ENCODE peak calls at places on chromosomes 6 and 20, in nine cellular contexts. One of them, this sample, is unnamed.
A peak's percentile ranks its signal among the peaks of the same experiment; 100 is the strongest.

GRCh38 chr20:56735087-56735642 is 106.1 kb downstream of the TFAP2C start:
- DNase-seq in HCT116: no peak
- DNase-seq in hepatocyte: no peak
- DNase-seq in PC-3: no peak
- DNase-seq in SK-N-SH: no peak
- DNase-seq in OCI-LY7: no peak
- DNase-seq in MM.1S: no peak
- DNase-seq in neural progenitor cell: no peak
- DNase-seq in GM23338: peak; percentile 34
- DNase-seq in this sample: no peak

GRCh38 chr20:43914697-43915208 is at the start of gene TOX2:
- DNase-seq in HCT116: no peak
- DNase-seq in hepatocyte: peak; percentile 70
- DNase-seq in PC-3: no peak
- DNase-seq in SK-N-SH: peak; percentile 96
- DNase-seq in OCI-LY7: no peak
- DNase-seq in MM.1S: peak; percentile 74
- DNase-seq in neural progenitor cell: peak; percentile 83
- DNase-seq in GM23338: peak; percentile 55
- DNase-seq in this sample: peak; percentile 73

GRCh38 chr6:134424795-134425163 is 106.9 kb upstream of the SGK1 start:
- DNase-seq in HCT116: no peak
- DNase-seq in hepatocyte: no peak
- DNase-seq in PC-3: no peak
- DNase-seq in SK-N-SH: no peak
- DNase-seq in OCI-LY7: no peak
- DNase-seq in MM.1S: no peak
- DNase-seq in neural progenitor cell: no peak
- DNase-seq in GM23338: no peak
- DNase-seq in this sample: no peak

GRCh38 chr6:26351544-26351953 is 13.4 kb upstream of the BTN3A2 start:
- DNase-seq in HCT116: peak; percentile 76
- DNase-seq in hepatocyte: peak; percentile 52
- DNase-seq in PC-3: peak; percentile 90
- DNase-seq in SK-N-SH: no peak
- DNase-seq in OCI-LY7: no peak
- DNase-seq in MM.1S: no peak
- DNase-seq in neural progenitor cell: no peak
- DNase-seq in GM23338: no peak
- DNase-seq in this sample: peak; percentile 94

GRCh38 chr6:10630178-10630577 is 64.2 kb downstream of the C6orf52 start:
- DNase-seq in HCT116: no peak
- DNase-seq in hepatocyte: no peak
- DNase-seq in PC-3: no peak
- DNase-seq in SK-N-SH: no peak
- DNase-seq in OCI-LY7: no peak
- DNase-seq in MM.1S: no peak
- DNase-seq in neural progenitor cell: no peak
- DNase-seq in GM23338: no peak
- DNase-seq in this sample: no peak

GRCh38 chr6:53484409-53485280 is 60.3 kb downstream of the GCLC start:
- DNase-seq in HCT116: peak; percentile 55
- DNase-seq in hepatocyte: peak; percentile 89
- DNase-seq in PC-3: peak; percentile 87
- DNase-seq in SK-N-SH: peak; percentile 27
- DNase-seq in OCI-LY7: peak; percentile 79
- DNase-seq in MM.1S: peak; percentile 76
- DNase-seq in neural progenitor cell: peak; percentile 77
- DNase-seq in GM23338: peak; percentile 83
- DNase-seq in this sample: peak; percentile 77

GRCh38 chr6:33599413-33599911 is 19.4 kb upstream of the BAK1 start:
- DNase-seq in HCT116: no peak
- DNase-seq in hepatocyte: no peak
- DNase-seq in PC-3: peak; percentile 36
- DNase-seq in SK-N-SH: no peak
- DNase-seq in OCI-LY7: no peak
- DNase-seq in MM.1S: no peak
- DNase-seq in neural progenitor cell: no peak
- DNase-seq in GM23338: no peak
- DNase-seq in this sample: peak; percentile 51

GRCh38 chr6:76166297-76166696 is 93.8 kb upstream of the IMPG1 start:
- DNase-seq in HCT116: no peak
- DNase-seq in hepatocyte: no peak
- DNase-seq in PC-3: no peak
- DNase-seq in SK-N-SH: no peak
- DNase-seq in OCI-LY7: no peak
- DNase-seq in MM.1S: no peak
- DNase-seq in neural progenitor cell: no peak
- DNase-seq in GM23338: peak; percentile 13
- DNase-seq in this sample: no peak

GRCh38 chr6:11853678-11854417 is 75.2 kb upstream of the ADTRP start:
- DNase-seq in HCT116: no peak
- DNase-seq in hepatocyte: no peak
- DNase-seq in PC-3: no peak
- DNase-seq in SK-N-SH: no peak
- DNase-seq in OCI-LY7: no peak
- DNase-seq in MM.1S: no peak
- DNase-seq in neural progenitor cell: no peak
- DNase-seq in GM23338: no peak
- DNase-seq in this sample: no peak

GRCh38 chr20:11511816-11512215 is 405.9 kb upstream of the BTBD3 start:
- DNase-seq in HCT116: no peak
- DNase-seq in hepatocyte: no peak
- DNase-seq in PC-3: no peak
- DNase-seq in SK-N-SH: no peak
- DNase-seq in OCI-LY7: no peak
- DNase-seq in MM.1S: no peak
- DNase-seq in neural progenitor cell: no peak
- DNase-seq in GM23338: no peak
- DNase-seq in this sample: no peak

GRCh38 chr20:46636514-46636913 is 14.7 kb downstream of the SLC13A3 start:
- DNase-seq in HCT116: no peak
- DNase-seq in hepatocyte: no peak
- DNase-seq in PC-3: no peak
- DNase-seq in SK-N-SH: no peak
- DNase-seq in OCI-LY7: no peak
- DNase-seq in MM.1S: no peak
- DNase-seq in neural progenitor cell: no peak
- DNase-seq in GM23338: no peak
- DNase-seq in this sample: no peak

DNA sequence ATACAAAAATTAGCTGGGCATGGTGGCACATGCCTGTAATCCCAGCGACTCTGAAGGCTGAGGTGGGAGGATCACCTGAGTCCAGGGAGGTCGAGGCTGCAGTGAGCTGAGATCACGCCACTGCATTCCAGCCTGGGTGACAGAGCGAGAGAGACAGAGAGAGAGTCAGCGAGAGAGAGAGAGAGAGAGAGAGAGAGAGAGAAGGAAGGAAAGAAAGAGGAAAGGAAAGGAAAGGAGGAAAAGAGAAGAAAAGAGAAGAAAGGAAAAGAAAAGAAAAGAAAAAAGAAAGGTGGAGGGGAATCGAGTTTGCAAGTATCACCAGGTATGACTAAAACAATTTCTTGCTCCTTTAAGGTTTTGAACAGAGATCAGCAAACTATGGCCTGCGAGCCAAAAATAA is 152.3 kb downstream of the BTBD9 start:
- DNase-seq in HCT116: no peak
- DNase-seq in hepatocyte: no peak
- DNase-seq in PC-3: no peak
- DNase-seq in SK-N-SH: no peak
- DNase-seq in OCI-LY7: no peak
- DNase-seq in MM.1S: no peak
- DNase-seq in neural progenitor cell: no peak
- DNase-seq in GM23338: no peak
- DNase-seq in this sample: no peak
- TF ChIP-seq EZH2phosphoT487 in HCT116: no peak
- TF ChIP-seq EZH2phosphoT487 in hepatocyte: no peak
- TF ChIP-seq EZH2phosphoT487 in PC-3: no peak
- TF ChIP-seq EZH2phosphoT487 in SK-N-SH: no peak
- TF ChIP-seq EZH2phosphoT487 in OCI-LY7: no peak
- TF ChIP-seq EZH2phosphoT487 in MM.1S: no peak
- TF ChIP-seq EZH2phosphoT487 in neural progenitor cell: no peak
- TF ChIP-seq EZH2phosphoT487 in GM23338: no peak
- TF ChIP-seq EZH2phosphoT487 in this sample: no peak

DNA sequence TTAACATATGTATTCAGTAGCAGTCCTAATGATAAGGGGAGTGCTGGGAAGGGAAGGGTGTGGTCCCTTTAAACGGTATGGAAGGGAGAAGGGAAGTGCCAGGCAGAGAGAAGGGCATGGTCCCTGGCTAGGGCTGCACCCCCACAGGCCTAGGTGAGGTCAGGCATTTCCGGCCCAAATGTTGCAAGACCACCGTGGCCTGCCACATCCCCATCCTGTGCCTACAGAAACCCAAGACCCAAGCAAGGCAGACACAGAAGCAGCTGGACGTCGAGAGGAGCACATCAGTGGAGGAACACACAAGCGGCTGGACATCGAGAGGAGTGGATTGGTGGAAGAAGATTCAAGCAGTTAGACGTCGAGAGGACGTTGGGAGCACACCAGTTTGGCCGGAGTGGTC is 5.9 kb downstream of the RRAGD start:
- DNase-seq in HCT116: no peak
- DNase-seq in hepatocyte: no peak
- DNase-seq in PC-3: no peak
- DNase-seq in SK-N-SH: no peak
- DNase-seq in OCI-LY7: no peak
- DNase-seq in MM.1S: no peak
- DNase-seq in neural progenitor cell: no peak
- DNase-seq in GM23338: peak; percentile 15
- DNase-seq in this sample: no peak
- H3K4me1 ChIP-seq in HCT116: peaks cover 2% of the 10 kb centered on the region
- H3K4me1 ChIP-seq in hepatocyte: peaks cover 7% of the 10 kb centered on the region
- H3K4me1 ChIP-seq in PC-3: no peaks in the 10 kb centered on the region
- H3K4me1 ChIP-seq in SK-N-SH: no peaks in the 10 kb centered on the region
- H3K4me1 ChIP-seq in OCI-LY7: peaks cover 35% of the 10 kb centered on the region
- H3K4me1 ChIP-seq in MM.1S: peaks cover 12% of the 10 kb centered on the region
- H3K4me1 ChIP-seq in neural progenitor cell: peaks cover 62% of the 10 kb centered on the region
- H3K4me1 ChIP-seq in GM23338: peaks cover 46% of the 10 kb centered on the region
- H3K4me1 ChIP-seq in this sample: no peaks in the 10 kb centered on the region

GRCh38 chr6:170438402-170438753 is 114.7 kb downstream of the PSMB1 start:
- DNase-seq in HCT116: peak; percentile 12
- DNase-seq in hepatocyte: peak; percentile 96
- DNase-seq in PC-3: peak; percentile 95
- DNase-seq in SK-N-SH: peak; percentile 96
- DNase-seq in OCI-LY7: peak; percentile 4
- DNase-seq in MM.1S: peak; percentile 71
- DNase-seq in neural progenitor cell: peak; percentile 96
- DNase-seq in GM23338: peak; percentile 92
- DNase-seq in this sample: peak; percentile 100
- H2AFZ ChIP-seq in HCT116: no peak overlapping the region
- H2AFZ ChIP-seq in hepatocyte: no peak overlapping the region
- H2AFZ ChIP-seq in PC-3: peak overlapping the region; percentile 62
- H2AFZ ChIP-seq in SK-N-SH: peak overlapping the region; percentile 86
- H2AFZ ChIP-seq in OCI-LY7: no peak overlapping the region
- H2AFZ ChIP-seq in MM.1S: no peak overlapping the region
- H2AFZ ChIP-seq in neural progenitor cell: peak overlapping the region; percentile 0
- H2AFZ ChIP-seq in GM23338: peak overlapping the region; percentile 92
- H2AFZ ChIP-seq in this sample: peak overlapping the region; percentile 70

DNA sequence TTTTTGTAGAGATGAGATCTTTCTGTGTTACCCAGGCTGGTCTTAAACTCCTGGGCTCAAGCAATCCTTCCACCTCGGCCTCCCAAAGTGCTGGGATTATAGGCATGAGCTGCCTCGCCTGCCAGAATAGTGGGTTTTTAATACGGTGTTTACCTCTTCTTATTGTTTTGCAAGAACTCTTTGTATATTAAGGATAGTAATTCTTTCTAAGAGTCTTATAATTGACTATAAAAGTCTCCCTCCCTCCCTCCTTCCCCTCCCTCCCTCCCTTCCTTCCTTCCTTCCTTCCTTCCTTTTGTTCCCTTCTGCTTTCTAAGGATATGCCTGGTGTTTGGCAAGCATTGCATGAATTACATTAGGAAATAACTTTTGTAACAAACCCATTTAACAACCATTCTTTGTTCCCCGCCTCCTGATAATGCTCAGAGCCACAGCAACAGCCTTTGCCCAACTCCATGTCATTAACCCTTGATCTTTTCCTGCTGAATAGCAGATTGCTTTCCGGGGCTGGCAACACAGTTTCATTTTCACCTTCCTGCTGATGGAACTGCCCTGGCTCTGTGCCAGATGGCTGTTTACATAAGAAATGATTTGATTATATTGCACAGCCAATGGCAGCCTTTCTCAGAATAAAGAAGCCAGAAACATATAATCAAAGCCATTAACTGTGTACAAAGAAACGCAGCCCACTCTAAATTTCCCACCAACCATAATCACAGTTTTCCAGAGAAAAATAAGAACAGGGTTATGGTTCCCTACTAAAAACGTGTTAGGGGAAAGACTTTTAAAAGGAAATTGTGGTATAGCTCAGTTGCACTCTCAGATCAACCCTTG is 143.7 kb upstream of the PTPN1 start:
- DNase-seq in HCT116: no peak
- DNase-seq in hepatocyte: peak; percentile 92
- DNase-seq in PC-3: peak; percentile 80
- DNase-seq in SK-N-SH: peak; percentile 71
- DNase-seq in OCI-LY7: no peak
- DNase-seq in MM.1S: peak; percentile 52
- DNase-seq in neural progenitor cell: no peak
- DNase-seq in GM23338: no peak
- DNase-seq in this sample: no peak
- TF ChIP-seq EZH2phosphoT487 in HCT116: no peak
- TF ChIP-seq EZH2phosphoT487 in hepatocyte: no peak
- TF ChIP-seq EZH2phosphoT487 in PC-3: no peak
- TF ChIP-seq EZH2phosphoT487 in SK-N-SH: no peak
- TF ChIP-seq EZH2phosphoT487 in OCI-LY7: no peak
- TF ChIP-seq EZH2phosphoT487 in MM.1S: no peak
- TF ChIP-seq EZH2phosphoT487 in neural progenitor cell: no peak
- TF ChIP-seq EZH2phosphoT487 in GM23338: no peak
- TF ChIP-seq EZH2phosphoT487 in this sample: no peak